ENCODE peak calls at places on chromosomes 13 and 19, in ten cellular contexts. One of them, this sample, is unnamed.

GRCh38 chr13:98752111-98752941 is at the start of gene SLC15A1:
- DNase-seq in PC-9: no peak
- DNase-seq in stimulated activated CD8-positive, alpha-beta memory T cell treated with anti-CD3 and anti-CD28 coated beads, Interleukin-7, amount 100 ng/mL, for 1 hour: no peak
- DNase-seq in astrocyte of the hippocampus: peak; percentile 37
- DNase-seq in AG04449: no peak
- DNase-seq in AG04450: no peak
- DNase-seq in HEK293T: no peak
- DNase-seq in hypothalamus: no peak
- DNase-seq in NT2/D1: no peak
- DNase-seq in NCI-H345: no peak
- DNase-seq in this sample: peak; percentile 20

GRCh38 chr19:49639401-49640112 is 386 bp downstream of the RRAS start:
- DNase-seq in HEK293T: no peak
- DNase-seq in stimulated activated CD8-positive, alpha-beta memory T cell treated with anti-CD3 and anti-CD28 coated beads, Interleukin-7, amount 100 ng/mL, for 1 hour: no peak
- DNase-seq in AG04449: no peak
- DNase-seq in NCI-H345: no peak
- DNase-seq in AG04450: no peak
- DNase-seq in astrocyte of the hippocampus: peak; percentile 28
- DNase-seq in hypothalamus: no peak
- DNase-seq in NT2/D1: no peak
- DNase-seq in PC-9: no peak
- DNase-seq in this sample: no peak

GRCh38 chr19:40279761-40280607 is 5.2 kb downstream of the AKT2 start:
- DNase-seq in AG04450: no peak
- DNase-seq in stimulated activated CD8-positive, alpha-beta memory T cell treated with anti-CD3 and anti-CD28 coated beads, Interleukin-7, amount 100 ng/mL, for 1 hour: no peak
- DNase-seq in hypothalamus: no peak
- DNase-seq in NCI-H345: no peak
- DNase-seq in NT2/D1: no peak
- DNase-seq in astrocyte of the hippocampus: no peak
- DNase-seq in PC-9: no peak
- DNase-seq in HEK293T: no peak
- DNase-seq in AG04449: no peak
- DNase-seq in this sample: no peak

GRCh38 chr19:4268816-4269430 is 10.1 kb upstream of the SHD start:
- DNase-seq in AG04450: no peak
- DNase-seq in PC-9: no peak
- DNase-seq in NT2/D1: no peak
- DNase-seq in AG04449: no peak
- DNase-seq in HEK293T: no peak
- DNase-seq in stimulated activated CD8-positive, alpha-beta memory T cell treated with anti-CD3 and anti-CD28 coated beads, Interleukin-7, amount 100 ng/mL, for 1 hour: no peak
- DNase-seq in astrocyte of the hippocampus: no peak
- DNase-seq in NCI-H345: no peak
- DNase-seq in hypothalamus: no peak
- DNase-seq in this sample: no peak

GRCh38 chr19:50362030-50362412 is 3.4 kb downstream of the NAPSA start:
- DNase-seq in AG04449: no peak
- DNase-seq in PC-9: no peak
- DNase-seq in stimulated activated CD8-positive, alpha-beta memory T cell treated with anti-CD3 and anti-CD28 coated beads, Interleukin-7, amount 100 ng/mL, for 1 hour: no peak
- DNase-seq in AG04450: no peak
- DNase-seq in astrocyte of the hippocampus: no peak
- DNase-seq in NCI-H345: no peak
- DNase-seq in hypothalamus: no peak
- DNase-seq in HEK293T: no peak
- DNase-seq in NT2/D1: no peak
- DNase-seq in this sample: no peak

GRCh38 chr13:74117207-74117705 is 16.9 kb downstream of the KLF12 start:
- DNase-seq in AG04450: no peak
- DNase-seq in NT2/D1: no peak
- DNase-seq in HEK293T: no peak
- DNase-seq in NCI-H345: no peak
- DNase-seq in astrocyte of the hippocampus: no peak
- DNase-seq in AG04449: no peak
- DNase-seq in stimulated activated CD8-positive, alpha-beta memory T cell treated with anti-CD3 and anti-CD28 coated beads, Interleukin-7, amount 100 ng/mL, for 1 hour: no peak
- DNase-seq in hypothalamus: no peak
- DNase-seq in PC-9: no peak
- DNase-seq in this sample: no peak

GRCh38 chr13:103282571-103283450 is 216.6 kb upstream of the SLC10A2 start:
- DNase-seq in astrocyte of the hippocampus: peak; percentile 90
- DNase-seq in stimulated activated CD8-positive, alpha-beta memory T cell treated with anti-CD3 and anti-CD28 coated beads, Interleukin-7, amount 100 ng/mL, for 1 hour: no peak
- DNase-seq in AG04450: peak; percentile 27
- DNase-seq in AG04449: no peak
- DNase-seq in NCI-H345: no peak
- DNase-seq in PC-9: peak; percentile 55
- DNase-seq in HEK293T: no peak
- DNase-seq in hypothalamus: no peak
- DNase-seq in NT2/D1: no peak
- DNase-seq in this sample: no peak

GRCh38 chr19:19858751-19859150 is 6.9 kb upstream of the ZNF253 start:
- DNase-seq in AG04449: no peak
- DNase-seq in astrocyte of the hippocampus: no peak
- DNase-seq in PC-9: no peak
- DNase-seq in NCI-H345: no peak
- DNase-seq in AG04450: no peak
- DNase-seq in HEK293T: no peak
- DNase-seq in hypothalamus: no peak
- DNase-seq in NT2/D1: no peak
- DNase-seq in stimulated activated CD8-positive, alpha-beta memory T cell treated with anti-CD3 and anti-CD28 coated beads, Interleukin-7, amount 100 ng/mL, for 1 hour: no peak
- DNase-seq in this sample: no peak

GRCh38 chr19:12838182-12838890 is at the start of gene MAST1:
- DNase-seq in AG04449: no peak
- DNase-seq in astrocyte of the hippocampus: peak; percentile 78
- DNase-seq in AG04450: no peak
- DNase-seq in NT2/D1: no peak
- DNase-seq in stimulated activated CD8-positive, alpha-beta memory T cell treated with anti-CD3 and anti-CD28 coated beads, Interleukin-7, amount 100 ng/mL, for 1 hour: no peak
- DNase-seq in PC-9: peak; percentile 65
- DNase-seq in NCI-H345: peak; percentile 29
- DNase-seq in HEK293T: peak; percentile 80
- DNase-seq in hypothalamus: no peak
- DNase-seq in this sample: peak; percentile 61

GRCh38 chr13:112873851-112874750 is 94.9 kb upstream of the MCF2L start:
- DNase-seq in astrocyte of the hippocampus: peak; percentile 81
- DNase-seq in hypothalamus: peak; percentile 69
- DNase-seq in HEK293T: peak; percentile 64
- DNase-seq in stimulated activated CD8-positive, alpha-beta memory T cell treated with anti-CD3 and anti-CD28 coated beads, Interleukin-7, amount 100 ng/mL, for 1 hour: peak; percentile 28
- DNase-seq in AG04450: peak; percentile 10
- DNase-seq in AG04449: no peak
- DNase-seq in PC-9: peak; percentile 60
- DNase-seq in NT2/D1: no peak
- DNase-seq in NCI-H345: peak; percentile 69
- DNase-seq in this sample: peak; percentile 61

GRCh38 chr13:32309812-32310706 is 5.1 kb downstream of the ZAR1L start:
- DNase-seq in PC-9: peak; percentile 17
- DNase-seq in AG04450: peak; percentile 41
- DNase-seq in astrocyte of the hippocampus: peak; percentile 72
- DNase-seq in AG04449: no peak
- DNase-seq in NT2/D1: no peak
- DNase-seq in NCI-H345: peak; percentile 2
- DNase-seq in HEK293T: peak; percentile 47
- DNase-seq in hypothalamus: no peak
- DNase-seq in stimulated activated CD8-positive, alpha-beta memory T cell treated with anti-CD3 and anti-CD28 coated beads, Interleukin-7, amount 100 ng/mL, for 1 hour: no peak
- DNase-seq in this sample: peak; percentile 21

GRCh38 chr19:3690551-3691371 is 9.5 kb downstream of the PIP5K1C start:
- DNase-seq in astrocyte of the hippocampus: no peak
- DNase-seq in AG04450: no peak
- DNase-seq in NT2/D1: no peak
- DNase-seq in AG04449: no peak
- DNase-seq in hypothalamus: no peak
- DNase-seq in PC-9: no peak
- DNase-seq in HEK293T: no peak
- DNase-seq in NCI-H345: no peak
- DNase-seq in stimulated activated CD8-positive, alpha-beta memory T cell treated with anti-CD3 and anti-CD28 coated beads, Interleukin-7, amount 100 ng/mL, for 1 hour: no peak
- DNase-seq in this sample: no peak

GRCh38 chr19:19955208-19955607 is 54.5 kb downstream of the ZNF93 start:
- DNase-seq in astrocyte of the hippocampus: no peak
- DNase-seq in HEK293T: no peak
- DNase-seq in PC-9: no peak
- DNase-seq in NT2/D1: no peak
- DNase-seq in AG04449: no peak
- DNase-seq in hypothalamus: no peak
- DNase-seq in stimulated activated CD8-positive, alpha-beta memory T cell treated with anti-CD3 and anti-CD28 coated beads, Interleukin-7, amount 100 ng/mL, for 1 hour: no peak
- DNase-seq in AG04450: no peak
- DNase-seq in NCI-H345: no peak
- DNase-seq in this sample: no peak

GRCh38 chr13:30731658-30732390 is 3.5 kb upstream of the ALOX5AP start:
- DNase-seq in stimulated activated CD8-positive, alpha-beta memory T cell treated with anti-CD3 and anti-CD28 coated beads, Interleukin-7, amount 100 ng/mL, for 1 hour: no peak
- DNase-seq in NCI-H345: no peak
- DNase-seq in astrocyte of the hippocampus: peak; percentile 43
- DNase-seq in AG04449: no peak
- DNase-seq in PC-9: no peak
- DNase-seq in HEK293T: no peak
- DNase-seq in AG04450: no peak
- DNase-seq in NT2/D1: no peak
- DNase-seq in hypothalamus: no peak
- DNase-seq in this sample: no peak

GRCh38 chr19:33580026-33580644 is 41.6 kb upstream of the CHST8 start:
- DNase-seq in NCI-H345: peak; percentile 33
- DNase-seq in hypothalamus: peak; percentile 33
- DNase-seq in AG04449: no peak
- DNase-seq in astrocyte of the hippocampus: peak; percentile 22
- DNase-seq in PC-9: no peak
- DNase-seq in HEK293T: no peak
- DNase-seq in stimulated activated CD8-positive, alpha-beta memory T cell treated with anti-CD3 and anti-CD28 coated beads, Interleukin-7, amount 100 ng/mL, for 1 hour: no peak
- DNase-seq in NT2/D1: no peak
- DNase-seq in AG04450: no peak
- DNase-seq in this sample: peak; percentile 81

GRCh38 chr13:44855860-44856259 is 133.4 kb downstream of the NUFIP1 start:
- DNase-seq in PC-9: no peak
- DNase-seq in NCI-H345: no peak
- DNase-seq in AG04449: no peak
- DNase-seq in NT2/D1: no peak
- DNase-seq in stimulated activated CD8-positive, alpha-beta memory T cell treated with anti-CD3 and anti-CD28 coated beads, Interleukin-7, amount 100 ng/mL, for 1 hour: no peak
- DNase-seq in hypothalamus: peak; percentile 2
- DNase-seq in AG04450: no peak
- DNase-seq in HEK293T: no peak
- DNase-seq in astrocyte of the hippocampus: no peak
- DNase-seq in this sample: no peak

GRCh38 chr19:1063030-1063908 is 3.7 kb upstream of the ARHGAP45 start:
- DNase-seq in AG04450: no peak
- DNase-seq in hypothalamus: no peak
- DNase-seq in NT2/D1: no peak
- DNase-seq in stimulated activated CD8-positive, alpha-beta memory T cell treated with anti-CD3 and anti-CD28 coated beads, Interleukin-7, amount 100 ng/mL, for 1 hour: no peak
- DNase-seq in astrocyte of the hippocampus: no peak
- DNase-seq in PC-9: peak; percentile 31
- DNase-seq in AG04449: no peak
- DNase-seq in NCI-H345: no peak
- DNase-seq in HEK293T: peak; percentile 75
- DNase-seq in this sample: peak; percentile 25

GRCh38 chr13:83867708-83868107 is 14.6 kb downstream of the SLITRK1 start:
- DNase-seq in astrocyte of the hippocampus: no peak
- DNase-seq in HEK293T: no peak
- DNase-seq in AG04449: no peak
- DNase-seq in PC-9: no peak
- DNase-seq in AG04450: no peak
- DNase-seq in NT2/D1: no peak
- DNase-seq in NCI-H345: no peak
- DNase-seq in hypothalamus: no peak
- DNase-seq in stimulated activated CD8-positive, alpha-beta memory T cell treated with anti-CD3 and anti-CD28 coated beads, Interleukin-7, amount 100 ng/mL, for 1 hour: no peak
- DNase-seq in this sample: no peak

GRCh38 chr13:30796132-30796832 is 60.9 kb downstream of the ALOX5AP start:
- DNase-seq in AG04449: no peak
- DNase-seq in HEK293T: no peak
- DNase-seq in stimulated activated CD8-positive, alpha-beta memory T cell treated with anti-CD3 and anti-CD28 coated beads, Interleukin-7, amount 100 ng/mL, for 1 hour: no peak
- DNase-seq in astrocyte of the hippocampus: peak; percentile 70
- DNase-seq in AG04450: no peak
- DNase-seq in hypothalamus: no peak
- DNase-seq in NCI-H345: no peak
- DNase-seq in NT2/D1: no peak
- DNase-seq in PC-9: peak; percentile 62
- DNase-seq in this sample: peak; percentile 45

GRCh38 chr19:58558066-58558622 is at the start of gene UBE2M:
- DNase-seq in hypothalamus: no peak
- DNase-seq in astrocyte of the hippocampus: no peak
- DNase-seq in stimulated activated CD8-positive, alpha-beta memory T cell treated with anti-CD3 and anti-CD28 coated beads, Interleukin-7, amount 100 ng/mL, for 1 hour: no peak
- DNase-seq in HEK293T: no peak
- DNase-seq in PC-9: no peak
- DNase-seq in AG04450: no peak
- DNase-seq in AG04449: no peak
- DNase-seq in NCI-H345: no peak
- DNase-seq in NT2/D1: no peak
- DNase-seq in this sample: no peak

GRCh38 chr13:30863231-30863630 is 42.8 kb upstream of the MEDAG start:
- DNase-seq in astrocyte of the hippocampus: no peak
- DNase-seq in stimulated activated CD8-positive, alpha-beta memory T cell treated with anti-CD3 and anti-CD28 coated beads, Interleukin-7, amount 100 ng/mL, for 1 hour: no peak
- DNase-seq in PC-9: no peak
- DNase-seq in AG04450: no peak
- DNase-seq in HEK293T: no peak
- DNase-seq in AG04449: no peak
- DNase-seq in NT2/D1: no peak
- DNase-seq in NCI-H345: no peak
- DNase-seq in hypothalamus: no peak
- DNase-seq in this sample: no peak

GRCh38 chr19:54114340-54114826 is 1.1 kb downstream of the TFPT start:
- DNase-seq in astrocyte of the hippocampus: peak; percentile 59
- DNase-seq in NCI-H345: no peak
- DNase-seq in stimulated activated CD8-positive, alpha-beta memory T cell treated with anti-CD3 and anti-CD28 coated beads, Interleukin-7, amount 100 ng/mL, for 1 hour: no peak
- DNase-seq in AG04450: no peak
- DNase-seq in HEK293T: no peak
- DNase-seq in PC-9: no peak
- DNase-seq in NT2/D1: no peak
- DNase-seq in hypothalamus: peak; percentile 20
- DNase-seq in AG04449: no peak
- DNase-seq in this sample: peak; percentile 55

GRCh38 chr19:30711296-30711695 is 339.1 kb downstream of the ZNF536 start:
- DNase-seq in NCI-H345: no peak
- DNase-seq in PC-9: no peak
- DNase-seq in AG04449: no peak
- DNase-seq in stimulated activated CD8-positive, alpha-beta memory T cell treated with anti-CD3 and anti-CD28 coated beads, Interleukin-7, amount 100 ng/mL, for 1 hour: no peak
- DNase-seq in HEK293T: peak; percentile 47
- DNase-seq in hypothalamus: no peak
- DNase-seq in AG04450: no peak
- DNase-seq in astrocyte of the hippocampus: no peak
- DNase-seq in NT2/D1: no peak
- DNase-seq in this sample: no peak

GRCh38 chr13:28792992-28793391 is 27.1 kb upstream of the MTUS2 start:
- DNase-seq in NT2/D1: no peak
- DNase-seq in astrocyte of the hippocampus: peak; percentile 29
- DNase-seq in HEK293T: no peak
- DNase-seq in PC-9: no peak
- DNase-seq in stimulated activated CD8-positive, alpha-beta memory T cell treated with anti-CD3 and anti-CD28 coated beads, Interleukin-7, amount 100 ng/mL, for 1 hour: no peak
- DNase-seq in hypothalamus: no peak
- DNase-seq in AG04449: peak; percentile 63
- DNase-seq in AG04450: peak; percentile 34
- DNase-seq in NCI-H345: no peak
- DNase-seq in this sample: no peak

GRCh38 chr13:76630629-76631028 is 255.6 kb downstream of the KCTD12 start:
- DNase-seq in NT2/D1: no peak
- DNase-seq in PC-9: no peak
- DNase-seq in HEK293T: no peak
- DNase-seq in hypothalamus: no peak
- DNase-seq in astrocyte of the hippocampus: no peak
- DNase-seq in stimulated activated CD8-positive, alpha-beta memory T cell treated with anti-CD3 and anti-CD28 coated beads, Interleukin-7, amount 100 ng/mL, for 1 hour: no peak
- DNase-seq in AG04450: no peak
- DNase-seq in AG04449: no peak
- DNase-seq in NCI-H345: peak; percentile 47
- DNase-seq in this sample: no peak

GRCh38 chr13:90591927-90592268 is 755.6 kb upstream of the MIR17HG start:
- DNase-seq in NCI-H345: no peak
- DNase-seq in AG04450: no peak
- DNase-seq in NT2/D1: peak; percentile 3
- DNase-seq in PC-9: no peak
- DNase-seq in astrocyte of the hippocampus: no peak
- DNase-seq in hypothalamus: no peak
- DNase-seq in HEK293T: no peak
- DNase-seq in AG04449: no peak
- DNase-seq in stimulated activated CD8-positive, alpha-beta memory T cell treated with anti-CD3 and anti-CD28 coated beads, Interleukin-7, amount 100 ng/mL, for 1 hour: no peak
- DNase-seq in this sample: no peak